ENCODE peak calls at places on chromosomes 5 and 9, in five cellular contexts. One of them, this sample, is unnamed.

GRCh38 chr9:113363336-113363735 is 13.4 kb downstream of the HDHD3 start:
- DNase-seq in H1: no peak
- DNase-seq in GM12878: no peak
- DNase-seq in K562: no peak
- DNase-seq in HepG2: no peak
- DNase-seq in this sample: no peak

GRCh38 chr9:137269231-137269772 is 8.2 kb upstream of the TOR4A start:
- DNase-seq in HepG2: no peak
- DNase-seq in GM12878: peak; percentile 34
- DNase-seq in K562: no peak
- DNase-seq in H1: no peak
- DNase-seq in this sample: no peak

GRCh38 chr5:167702014-167702413 is 589.4 kb upstream of the WWC1 start:
- DNase-seq in HepG2: no peak
- DNase-seq in GM12878: no peak
- DNase-seq in K562: no peak
- DNase-seq in H1: no peak
- DNase-seq in this sample: no peak

GRCh38 chr5:19547640-19548039 is 440.4 kb downstream of the CDH18 start:
- DNase-seq in K562: no peak
- DNase-seq in HepG2: no peak
- DNase-seq in GM12878: no peak
- DNase-seq in H1: no peak
- DNase-seq in this sample: no peak

GRCh38 chr9:13281356-13282016 is 2.0 kb upstream of the MPDZ start:
- DNase-seq in H1: no peak
- DNase-seq in K562: no peak
- DNase-seq in GM12878: no peak
- DNase-seq in HepG2: no peak
- DNase-seq in this sample: no peak

GRCh38 chr5:167804512-167805220 is 486.8 kb upstream of the WWC1 start:
- DNase-seq in HepG2: no peak
- DNase-seq in H1: no peak
- DNase-seq in K562: no peak
- DNase-seq in GM12878: no peak
- DNase-seq in this sample: no peak

GRCh38 chr5:152113401-152113800 is 188.8 kb upstream of the GLRA1 start:
- DNase-seq in K562: no peak
- DNase-seq in H1: no peak
- DNase-seq in GM12878: no peak
- DNase-seq in HepG2: no peak
- DNase-seq in this sample: peak; percentile 21

GRCh38 chr9:114117996-114118830 is 19.1 kb upstream of the KIF12 start:
- DNase-seq in HepG2: peak; percentile 99
- DNase-seq in H1: no peak
- DNase-seq in GM12878: no peak
- DNase-seq in K562: no peak
- DNase-seq in this sample: no peak

DNA sequence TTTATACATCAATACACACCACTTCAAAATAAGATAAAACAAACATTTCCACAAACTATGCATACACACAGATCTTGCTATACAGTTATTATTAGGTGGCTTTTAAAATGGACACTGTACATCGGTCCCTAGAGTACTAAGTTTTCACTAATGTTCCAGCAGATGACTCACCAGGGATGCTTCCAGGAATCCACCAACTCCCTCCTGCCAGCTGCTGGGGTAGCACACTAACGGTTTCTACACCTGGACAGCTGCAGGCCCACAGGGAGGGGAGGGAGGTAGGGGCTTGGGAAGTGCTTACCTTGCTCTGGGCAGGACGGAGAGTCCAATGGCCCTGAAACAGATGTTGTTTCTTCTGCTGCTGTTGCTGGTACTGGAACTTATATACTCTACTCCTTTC is at the start of gene IL12B:
- DNase-seq in K562: no peak
- DNase-seq in H1: no peak
- DNase-seq in GM12878: no peak
- DNase-seq in HepG2: no peak
- DNase-seq in this sample: no peak
- TF ChIP-seq EZH2 in K562: no peak
- TF ChIP-seq EZH2 in H1: no peak
- TF ChIP-seq EZH2 in GM12878: no peak
- TF ChIP-seq EZH2 in HepG2: no peak
- TF ChIP-seq EZH2 in this sample: no peak

GRCh38 chr9:37465249-37466036 is at the start of gene ZBTB5:
- DNase-seq in GM12878: peak; percentile 100
- DNase-seq in K562: peak; percentile 99
- DNase-seq in H1: peak; percentile 98
- DNase-seq in HepG2: peak; percentile 100
- DNase-seq in this sample: peak; percentile 99

GRCh38 chr9:37468620-37469019 is 3.4 kb upstream of the ZBTB5 start:
- DNase-seq in HepG2: no peak
- DNase-seq in GM12878: no peak
- DNase-seq in H1: no peak
- DNase-seq in K562: no peak
- DNase-seq in this sample: peak; percentile 68

GRCh38 chr9:37464006-37464405 is 1.2 kb downstream of the ZBTB5 start:
- DNase-seq in HepG2: no peak
- DNase-seq in GM12878: no peak
- DNase-seq in H1: no peak
- DNase-seq in K562: no peak
- DNase-seq in this sample: no peak

GRCh38 chr9:37464426-37465248 is 613 bp downstream of the ZBTB5 start:
- DNase-seq in K562: no peak
- DNase-seq in HepG2: no peak
- DNase-seq in GM12878: peak; percentile 30
- DNase-seq in H1: no peak
- DNase-seq in this sample: no peak

GRCh38 chr9:37466037-37466709 is 923 bp upstream of the ZBTB5 start:
- DNase-seq in HepG2: peak; percentile 25
- DNase-seq in H1: peak; percentile 43
- DNase-seq in GM12878: no peak
- DNase-seq in K562: peak; percentile 75
- DNase-seq in this sample: peak; percentile 43
- TF ChIP-seq CEBPB in HepG2: no peak
- TF ChIP-seq CEBPB in H1: no peak
- TF ChIP-seq CEBPB in GM12878: no peak
- TF ChIP-seq CEBPB in K562: no peak
- TF ChIP-seq CEBPB in this sample: no peak

DNA sequence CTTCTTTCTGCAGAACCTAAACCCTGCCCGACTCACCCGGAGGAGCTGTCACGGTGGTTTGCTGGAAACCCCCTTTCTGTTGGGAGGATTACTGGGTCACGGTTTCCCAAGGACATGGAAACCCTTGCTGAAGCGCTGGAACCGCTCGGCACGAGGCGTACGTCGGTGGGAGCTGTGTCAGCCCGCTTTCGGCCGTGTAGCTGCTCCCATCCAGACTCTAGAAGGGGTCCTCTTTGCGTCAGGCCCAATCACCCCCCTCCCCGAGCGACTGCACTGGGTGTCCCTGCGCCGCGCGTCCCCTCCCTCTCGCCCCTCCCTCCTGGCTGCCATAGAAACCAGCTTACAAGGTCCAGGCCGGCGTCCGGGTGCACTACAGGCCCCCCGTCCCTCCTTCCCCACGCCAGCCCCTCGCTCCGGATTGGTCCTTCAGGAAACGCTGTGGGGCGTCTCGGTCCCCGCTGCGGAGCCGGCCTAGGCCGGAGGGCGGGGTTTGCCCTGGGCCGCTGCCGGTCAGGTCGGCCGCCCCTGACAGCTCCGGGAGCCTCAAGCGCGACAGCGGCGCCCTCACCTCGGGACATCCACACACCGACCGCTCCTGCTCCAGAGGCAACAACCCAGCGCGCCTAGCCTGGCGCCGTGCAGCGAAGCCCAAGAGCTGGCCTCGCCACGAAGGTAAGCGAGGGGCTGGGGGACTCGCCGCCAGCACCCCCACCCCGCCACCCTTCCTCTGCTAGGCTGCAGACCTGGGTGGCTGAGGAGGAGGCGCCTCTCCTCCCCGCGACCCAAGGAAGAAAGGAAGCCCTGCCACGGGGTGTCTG is at the start of gene NIM1K:
- DNase-seq in GM12878: no peak
- DNase-seq in HepG2: peak; percentile 58
- DNase-seq in H1: peak; percentile 10
- DNase-seq in K562: no peak
- DNase-seq in this sample: no peak
- TF ChIP-seq EZH2 in GM12878: no peak
- TF ChIP-seq EZH2 in HepG2: no peak
- TF ChIP-seq EZH2 in H1: no peak
- TF ChIP-seq EZH2 in K562: no peak
- TF ChIP-seq EZH2 in this sample: no peak

GRCh38 chr5:10527281-10527950 is 36.5 kb upstream of the ANKRD33B start:
- DNase-seq in H1: no peak
- DNase-seq in K562: no peak
- DNase-seq in HepG2: no peak
- DNase-seq in GM12878: no peak
- DNase-seq in this sample: no peak

GRCh38 chr5:10521466-10522223 is 42.2 kb upstream of the ANKRD33B start:
- DNase-seq in K562: peak; percentile 68
- DNase-seq in H1: no peak
- DNase-seq in HepG2: no peak
- DNase-seq in GM12878: no peak
- DNase-seq in this sample: peak; percentile 27

GRCh38 chr5:10525124-10525495 is 38.8 kb upstream of the ANKRD33B start:
- DNase-seq in GM12878: no peak
- DNase-seq in HepG2: no peak
- DNase-seq in K562: no peak
- DNase-seq in H1: no peak
- DNase-seq in this sample: no peak

GRCh38 chr5:10522224-10522611 is 41.7 kb upstream of the ANKRD33B start:
- DNase-seq in H1: no peak
- DNase-seq in GM12878: no peak
- DNase-seq in HepG2: no peak
- DNase-seq in K562: no peak
- DNase-seq in this sample: no peak

DNA sequence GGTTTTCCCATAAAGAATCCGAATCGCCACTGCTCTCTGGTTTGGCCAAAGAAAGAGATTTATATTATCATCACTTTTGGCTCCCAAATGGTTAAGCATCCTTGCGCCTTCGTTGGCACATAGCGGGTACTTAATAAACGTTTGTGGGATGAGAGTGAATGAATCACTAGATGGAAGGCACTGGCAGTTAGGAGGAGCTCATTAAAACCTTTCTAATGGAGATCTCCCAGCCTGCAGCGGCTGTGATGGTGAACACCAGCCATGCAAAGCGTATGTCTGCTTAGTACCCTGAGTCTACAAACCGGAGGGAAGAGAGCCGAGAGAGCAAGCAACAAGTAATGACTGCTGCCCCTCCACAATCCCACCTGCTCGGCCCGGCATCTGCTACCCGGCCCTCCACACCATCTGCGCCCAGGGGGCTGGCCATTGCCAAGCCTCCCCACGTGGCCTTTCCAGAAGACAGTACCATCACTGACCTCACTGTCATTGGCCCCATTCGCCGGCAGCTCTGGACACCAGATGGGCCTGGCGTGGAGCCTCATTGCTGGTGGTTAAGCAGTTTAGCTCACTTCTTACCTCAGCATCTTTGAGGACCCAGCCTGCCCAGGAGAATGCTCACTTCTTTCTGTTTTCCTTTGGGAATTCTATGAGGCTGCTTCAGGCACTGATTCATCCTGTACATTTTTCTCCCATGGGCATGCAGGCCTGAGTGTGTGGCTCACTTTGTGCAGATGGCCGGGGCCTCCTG is 39.3 kb upstream of the ANKRD33B start:
- DNase-seq in GM12878: no peak
- DNase-seq in K562: no peak
- DNase-seq in H1: no peak
- DNase-seq in HepG2: no peak
- DNase-seq in this sample: no peak
- TF ChIP-seq CEBPB in GM12878: no peak
- TF ChIP-seq CEBPB in K562: no peak
- TF ChIP-seq CEBPB in H1: no peak
- TF ChIP-seq CEBPB in HepG2: no peak
- TF ChIP-seq CEBPB in this sample: no peak

GRCh38 chr9:98974994-98975712 is 31.4 kb downstream of the COL15A1 start:
- DNase-seq in GM12878: no peak
- DNase-seq in K562: peak; percentile 91
- DNase-seq in HepG2: peak; percentile 34
- DNase-seq in H1: peak; percentile 69
- DNase-seq in this sample: peak; percentile 61
- TF ChIP-seq EZH2 in GM12878: no peak
- TF ChIP-seq EZH2 in K562: no peak
- TF ChIP-seq EZH2 in HepG2: no peak
- TF ChIP-seq EZH2 in H1: no peak
- TF ChIP-seq EZH2 in this sample: no peak

GRCh38 chr5:158978061-158978745 is 121.5 kb downstream of the EBF1 start:
- DNase-seq in GM12878: no peak
- DNase-seq in K562: no peak
- DNase-seq in HepG2: no peak
- DNase-seq in H1: no peak
- DNase-seq in this sample: no peak
- TF ChIP-seq CEBPB in GM12878: no peak
- TF ChIP-seq CEBPB in K562: no peak
- TF ChIP-seq CEBPB in HepG2: no peak
- TF ChIP-seq CEBPB in H1: no peak
- TF ChIP-seq CEBPB in this sample: no peak

DNA sequence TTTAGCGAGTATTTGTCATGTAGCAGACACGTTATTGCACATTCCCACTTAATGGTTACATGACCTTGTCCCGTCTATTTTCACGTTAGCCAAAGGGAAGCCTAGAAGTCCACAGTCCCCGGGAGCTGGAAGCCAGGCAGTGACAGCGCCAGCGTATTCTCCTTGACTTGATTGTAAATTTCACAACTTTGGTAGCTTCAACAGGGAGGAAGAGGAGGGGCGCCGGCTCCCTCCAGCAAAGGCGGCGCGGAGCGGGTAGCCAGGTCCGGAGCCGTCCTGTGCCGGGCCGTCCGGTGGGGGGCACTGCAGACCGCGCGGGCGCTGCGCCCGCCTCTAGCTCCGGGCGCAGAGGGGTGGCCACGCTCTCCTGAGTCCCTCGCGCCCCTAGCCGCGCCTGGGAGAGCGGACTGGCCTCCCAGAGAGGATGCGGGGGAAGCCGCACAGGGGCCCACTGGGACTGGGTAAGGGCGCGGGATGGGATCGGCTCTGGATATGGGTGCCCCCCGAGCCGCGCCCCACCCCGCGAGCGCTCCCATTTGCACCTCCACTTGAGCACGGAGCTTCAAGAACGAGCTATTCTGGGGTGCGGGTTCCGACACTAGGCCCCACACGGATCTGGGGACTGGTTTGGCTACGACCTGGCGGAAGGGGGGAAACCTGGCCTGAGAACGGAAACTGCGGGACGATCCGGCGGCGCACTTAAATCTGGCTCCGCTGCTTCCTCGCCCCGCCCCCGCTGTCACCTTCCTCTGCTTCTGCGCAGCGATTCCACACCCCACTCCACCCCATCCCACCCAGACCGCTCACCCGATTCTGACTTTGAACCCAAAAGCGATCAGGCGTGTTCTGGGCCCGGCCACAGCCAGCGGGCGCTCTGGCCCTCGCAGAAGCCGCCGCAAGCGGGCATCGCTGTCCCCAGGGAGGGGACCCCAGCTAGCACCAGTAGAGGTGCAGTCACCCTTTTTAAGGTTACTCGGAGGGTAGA is 23.8 kb downstream of the KLF4 start:
- DNase-seq in HepG2: no peak
- DNase-seq in GM12878: no peak
- DNase-seq in K562: peak; percentile 57
- DNase-seq in H1: no peak
- DNase-seq in this sample: no peak
- TF ChIP-seq EZH2 in HepG2: no peak
- TF ChIP-seq EZH2 in GM12878: no peak
- TF ChIP-seq EZH2 in K562: no peak
- TF ChIP-seq EZH2 in H1: peak; percentile 47
- TF ChIP-seq EZH2 in this sample: no peak

GRCh38 chr5:98936948-98937715 is 8.3 kb upstream of the CHD1 start:
- DNase-seq in H1: no peak
- DNase-seq in K562: no peak
- DNase-seq in HepG2: no peak
- DNase-seq in GM12878: no peak
- DNase-seq in this sample: no peak
- TF ChIP-seq CEBPB in H1: no peak
- TF ChIP-seq CEBPB in K562: no peak
- TF ChIP-seq CEBPB in HepG2: no peak
- TF ChIP-seq CEBPB in GM12878: no peak
- TF ChIP-seq CEBPB in this sample: no peak